ENCODE peak calls at places on chromosomes 2 and 18, in seven cellular contexts. I is sigmoid colon, Z is heart right ventricle, E is HepG2, Y is left ventricle myocardium inferior, Q is GM12865, C is PC-3. X is an unnamed sample.
A peak's percentile ranks its signal among the peaks of the same experiment; 100 is the strongest.

GRCh38 chr2:137963535-137964065 is 673 bp upstream of the HNMT start:
- DNase-seq in C (no peak), Z (no peak), Q (no peak), I (no peak), Y (no peak), E (peak; percentile 53), X (no peak)

GRCh38 chr18:48007955-48008701 is 77.7 kb upstream of the SMAD2 start:
- DNase-seq in E (peak; percentile 42), I (peak; percentile 73), C (peak; percentile 52), Z (peak; percentile 69), Q (peak; percentile 37), Y (peak; percentile 69), X (peak; percentile 82)

GRCh38 chr18:10403675-10404074 is 50.8 kb upstream of the APCDD1 start:
- DNase-seq in Y (no peak), Z (no peak), E (no peak), C (no peak), I (no peak), Q (no peak), X (no peak)

GRCh38 chr2:28342081-28342967 is 50.3 kb upstream of the FOSL2 start:
- DNase-seq in Y (peak; percentile 62), Z (peak; percentile 50), E (peak; percentile 24), I (peak; percentile 87), C (peak; percentile 33), Q (no peak), X (no peak)

GRCh38 chr18:49135871-49136270 is 185.1 kb upstream of the SMAD7 start:
- DNase-seq in Z (no peak), E (peak; percentile 78), Y (no peak), C (peak; percentile 22), Q (peak; percentile 7), I (no peak), X (no peak)

GRCh38 chr18:77320960-77321559 is 71.4 kb downstream of the GALR1 start:
- DNase-seq in Z (no peak), Y (no peak), E (no peak), Q (no peak), C (no peak), I (no peak), X (no peak)

GRCh38 chr2:8927510-8928456 is 75.7 kb downstream of the MBOAT2 start:
- DNase-seq in C (no peak), Y (no peak), Q (no peak), Z (peak; percentile 10), I (no peak), E (no peak), X (no peak)

GRCh38 chr2:41870948-41871522 is 176.8 kb upstream of the PKDCC start:
- DNase-seq in Q (no peak), Z (peak; percentile 31), E (no peak), Y (peak; percentile 26), I (no peak), C (no peak), X (peak; percentile 42)

GRCh38 chr18:31436825-31437224 is 10.7 kb upstream of the DSG3 start:
- DNase-seq in Y (no peak), Z (no peak), Q (no peak), E (peak; percentile 21), I (no peak), C (peak; percentile 25), X (no peak)

GRCh38 chr2:160719116-160719515 is 225.5 kb upstream of the RBMS1 start:
- DNase-seq in I (no peak), Y (no peak), Q (no peak), E (no peak), C (peak; percentile 83), Z (no peak), X (no peak)

GRCh38 chr18:75003764-75004690 is 204.9 kb downstream of the PTGR3 start:
- DNase-seq in Z (no peak), I (no peak), C (no peak), Y (peak; percentile 31), Q (no peak), E (no peak), X (peak; percentile 24)

GRCh38 chr18:46632401-46633089 is 24.5 kb downstream of the LOXHD1 start:
- DNase-seq in C (peak; percentile 61), I (no peak), E (no peak), Z (no peak), Y (no peak), Q (no peak), X (no peak)

GRCh38 chr2:137178955-137179377 is 413.6 kb downstream of the THSD7B start:
- DNase-seq in I (no peak), Y (no peak), C (peak; percentile 81), E (no peak), Z (no peak), Q (no peak), X (no peak)

GRCh38 chr18:24601624-24602023 is 141.2 kb downstream of the HRH4 start:
- DNase-seq in Y (no peak), I (no peak), Q (no peak), C (no peak), Z (no peak), E (no peak), X (no peak)

GRCh38 chr18:31610841-31611240 is 19.2 kb downstream of the TTR start:
- DNase-seq in C (peak; percentile 2), Y (no peak), I (no peak), Z (no peak), Q (peak; percentile 30), E (peak; percentile 61), X (peak; percentile 60)

GRCh38 chr18:24630346-24630880 is 170.0 kb downstream of the HRH4 start:
- DNase-seq in E (no peak), C (no peak), Q (no peak), I (no peak), Z (no peak), Y (no peak), X (no peak)

GRCh38 chr2:143936758-143937562 is 583.0 kb downstream of the ZEB2 start:
- DNase-seq in Y (peak; percentile 21), Z (peak; percentile 10), E (no peak), I (peak; percentile 61), Q (peak; percentile 39), C (no peak), X (peak; percentile 75)

GRCh38 chr2:45130758-45131157 is 121.5 kb upstream of the SIX2 start:
- DNase-seq in E (no peak), Z (no peak), C (peak; percentile 32), Y (no peak), Q (no peak), I (no peak), X (no peak)

DNA sequence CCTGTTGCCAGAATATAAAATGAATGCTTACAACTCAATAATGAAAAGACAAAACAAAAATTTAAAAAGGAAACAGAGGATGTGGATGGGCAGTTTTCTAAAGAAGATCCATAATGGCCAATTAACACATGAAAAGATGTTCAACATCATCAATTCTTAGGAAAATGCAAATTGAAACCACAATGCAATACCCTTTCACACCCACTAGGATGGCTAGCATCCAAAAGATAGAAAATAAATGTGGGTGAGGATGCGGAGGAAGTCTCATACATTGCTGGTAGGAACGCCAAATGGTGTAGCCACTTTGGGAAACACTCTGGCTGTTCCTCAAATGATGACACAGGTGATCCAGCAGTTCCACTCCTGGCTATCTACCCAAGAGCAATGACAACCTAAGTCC is 130.5 kb downstream of the TNS1 start:
- DNase-seq in I (no peak), Y (no peak), C (no peak), Z (no peak), Q (no peak), E (no peak), X (no peak)
- TF ChIP-seq CTCF in I (no peak), Y (no peak), C (no peak), Z (no peak), Q (no peak), E (no peak), X (peak; percentile 37)

GRCh38 chr2:218516614-218517013 is 51.5 kb downstream of the USP37 start:
- DNase-seq in C (peak; percentile 34), Z (no peak), Q (peak; percentile 54), I (no peak), E (peak; percentile 36), Y (no peak), X (no peak)
- TF ChIP-seq CTCF in C (peak; percentile 51), Z (no peak), Q (peak; percentile 30), I (no peak), E (peak; percentile 49), Y (peak; percentile 46), X (peak; percentile 32)

DNA sequence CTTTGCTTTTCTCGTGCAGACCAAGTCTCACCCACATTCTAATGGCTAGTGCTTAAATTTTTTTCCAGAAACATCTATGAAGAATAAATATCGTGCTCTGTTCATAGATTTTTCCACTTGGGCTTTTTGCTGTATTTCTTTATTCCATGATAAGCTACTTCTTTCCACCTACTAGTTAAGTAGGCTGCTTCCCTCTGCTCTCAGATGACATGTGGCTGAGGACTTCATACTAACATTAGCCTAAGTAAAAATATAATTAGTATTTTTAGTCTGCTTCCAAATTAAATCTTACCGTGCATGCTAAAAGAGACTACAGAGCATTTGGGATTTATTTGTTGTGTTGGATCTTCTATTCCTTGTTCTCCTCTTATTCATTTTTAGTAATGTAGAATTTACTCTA is 102.4 kb downstream of the SH3RF3 start:
- DNase-seq in E (no peak), Q (no peak), C (no peak), Z (no peak), I (no peak), Y (no peak), X (no peak)
- TF ChIP-seq CTCF in E (no peak), Q (no peak), C (no peak), Z (no peak), I (no peak), Y (no peak), X (no peak)

GRCh38 chr2:71891155-71891554 is 256.5 kb downstream of the CYP26B1 start:
- DNase-seq in Q (no peak), C (no peak), Z (no peak), I (no peak), Y (no peak), E (no peak), X (no peak)

GRCh38 chr2:71893646-71894045 is 254.0 kb downstream of the CYP26B1 start:
- DNase-seq in I (no peak), Y (no peak), E (no peak), Z (no peak), C (no peak), Q (no peak), X (no peak)

GRCh38 chr2:71892896-71893295 is 254.8 kb downstream of the CYP26B1 start:
- DNase-seq in Z (no peak), Y (no peak), C (no peak), I (no peak), E (no peak), Q (no peak), X (no peak)

GRCh38 chr2:71891719-71892118 is 255.9 kb downstream of the CYP26B1 start:
- DNase-seq in Q (no peak), I (no peak), E (no peak), C (no peak), Z (no peak), Y (no peak), X (no peak)

GRCh38 chr2:71892132-71892730 is 255.4 kb downstream of the CYP26B1 start:
- DNase-seq in Y (no peak), I (no peak), Z (no peak), E (no peak), Q (no peak), C (no peak), X (no peak)
- TF ChIP-seq CTCF in Y (no peak), I (no peak), Z (no peak), E (no peak), Q (no peak), C (no peak), X (no peak)